ENCODE peak calls at places on chromosomes 5 and 9, in ten cellular contexts. T is COR-L47; S is activated effector memory CD4-positive, alpha-beta T cell treated with anti-CD3 and anti-CD28 coated beads, Interleukin-2, amount 50 U/mL, for 16 hours; J is H54; A is Peyer's patch; B is midbrain; K is D721Med; H is C1 segment of cervical spinal cord; Q is Kasumi-1; D is neural crest cell. N is an unnamed sample.

GRCh38 chr5:107538331-107539162 is 132.2 kb downstream of the EFNA5 start:
- DNase-seq in T (no peak), S (no peak), J (no peak), A (no peak), B (no peak), K (no peak), H (no peak), Q (no peak), D (no peak), N (no peak)

GRCh38 chr5:132044207-132044606 is 16.2 kb upstream of the IL3 start:
- DNase-seq in T (no peak), S (no peak), J (no peak), A (no peak), B (peak), K (no peak), H (peak), Q (peak), D (no peak), N (no peak)

GRCh38 chr9:111857555-111858211 is 38.9 kb upstream of the UGCG start:
- DNase-seq in T (no peak), S (no peak), J (no peak), A (no peak), B (no peak), K (no peak), H (no peak), Q (no peak), D (no peak), N (no peak)

GRCh38 chr9:12819436-12820185 is 44.8 kb downstream of the LURAP1L start:
- DNase-seq in T (no peak), S (no peak), J (no peak), A (no peak), B (no peak), K (peak), H (no peak), Q (no peak), D (no peak), N (no peak)

GRCh38 chr5:441996-442334 is 1.0 kb upstream of the EXOC3 start:
- DNase-seq in T (no peak), S (no peak), J (no peak), A (no peak), B (no peak), K (no peak), H (no peak), Q (no peak), D (no peak), N (no peak)

GRCh38 chr5:132425009-132425937 is 55.8 kb downstream of the SLC22A5 start:
- DNase-seq in T (no peak), S (peak), J (no peak), A (peak), B (no peak), K (no peak), H (no peak), Q (peak), D (no peak), N (no peak)

GRCh38 chr9:78386746-78387145 is 89.8 kb downstream of the PSAT1 start:
- DNase-seq in T (no peak), S (no peak), J (no peak), A (no peak), B (no peak), K (no peak), H (no peak), Q (no peak), D (no peak), N (no peak)

GRCh38 chr5:178471666-178472065 is 118.5 kb downstream of the COL23A1 start:
- DNase-seq in T (no peak), S (peak), J (no peak), A (no peak), B (no peak), K (peak), H (no peak), Q (no peak), D (no peak), N (no peak)

GRCh38 chr9:130526854-130527650 is 52.3 kb upstream of the FUBP3 start:
- DNase-seq in T (no peak), S (no peak), J (no peak), A (no peak), B (no peak), K (no peak), H (no peak), Q (no peak), D (no peak), N (no peak)

GRCh38 chr9:137688261-137688660 is 69.5 kb downstream of the EHMT1 start:
- DNase-seq in T (no peak), S (peak), J (no peak), A (no peak), B (no peak), K (no peak), H (no peak), Q (no peak), D (no peak), N (no peak)

GRCh38 chr9:16002816-16003215 is 450.0 kb downstream of the CCDC171 start:
- DNase-seq in T (no peak), S (no peak), J (no peak), A (no peak), B (no peak), K (no peak), H (no peak), Q (no peak), D (no peak), N (no peak)

GRCh38 chr9:133238272-133238850 is 29.3 kb upstream of the OBP2B start:
- DNase-seq in T (no peak), S (peak), J (peak), A (peak), B (no peak), K (no peak), H (peak), Q (no peak), D (peak), N (no peak)

GRCh38 chr9:116662633-116663032 is 24.5 kb upstream of the TRIM32 start:
- DNase-seq in T (no peak), S (no peak), J (no peak), A (no peak), B (no peak), K (no peak), H (no peak), Q (no peak), D (no peak), N (no peak)

GRCh38 chr5:143262393-143263174 is 140.9 kb downstream of the NR3C1 start:
- DNase-seq in T (no peak), S (no peak), J (no peak), A (no peak), B (no peak), K (no peak), H (no peak), Q (no peak), D (no peak), N (no peak)

GRCh38 chr5:64339776-64340175 is 166.0 kb upstream of the RGS7BP start:
- DNase-seq in T (no peak), S (no peak), J (no peak), A (no peak), B (no peak), K (no peak), H (no peak), Q (no peak), D (no peak), N (no peak)

GRCh38 chr9:131874916-131875670 is 135.2 kb upstream of the RAPGEF1 start:
- DNase-seq in T (no peak), S (peak), J (no peak), A (no peak), B (no peak), K (no peak), H (no peak), Q (no peak), D (no peak), N (no peak)

GRCh38 chr9:85185486-85186217 is 516.1 kb downstream of the NTRK2 start:
- DNase-seq in T (no peak), S (no peak), J (no peak), A (no peak), B (no peak), K (no peak), H (no peak), Q (no peak), D (no peak), N (no peak)

GRCh38 chr5:104375345-104375744 is 812.8 kb upstream of the NUDT12 start:
- DNase-seq in T (no peak), S (no peak), J (no peak), A (no peak), B (no peak), K (no peak), H (no peak), Q (no peak), D (no peak), N (no peak)

GRCh38 chr5:14204785-14205321 is 61.7 kb downstream of the TRIO start:
- DNase-seq in T (peak), S (no peak), J (no peak), A (peak), B (peak), K (no peak), H (no peak), Q (peak), D (no peak), N (no peak)

N was measured in anterior cingulate cortex.